ENCODE peak calls at places on chromosomes 5 and 9, in eight cellular contexts. W, N, G, D, I, M, T and O are unnamed samples.

GRCh38 chr5:132479812-132480441 is 10.6 kb downstream of the IRF1 start:
- DNase-seq in W (no peak), N (no peak), G (no peak), D (no peak), I (peak), M (no peak), T (peak), O (no peak)

GRCh38 chr9:126661521-126662251 is 48.0 kb downstream of the LMX1B start:
- DNase-seq in W (no peak), N (no peak), G (peak), D (no peak), I (no peak), M (no peak), T (no peak), O (no peak)

GRCh38 chr5:35229076-35230042 is 928 bp downstream of the PRLR start:
- DNase-seq in W (peak), N (no peak), G (no peak), D (peak), I (peak), M (peak), T (no peak), O (no peak)

GRCh38 chr5:350355-350754 is 28.8 kb downstream of the AHRR start:
- DNase-seq in W (no peak), N (no peak), G (no peak), D (no peak), I (no peak), M (no peak), T (no peak), O (no peak)

GRCh38 chr5:53364098-53364497 is 116.3 kb upstream of the FST start:
- DNase-seq in W (no peak), N (no peak), G (peak), D (no peak), I (no peak), M (no peak), T (no peak), O (no peak)

GRCh38 chr9:81562221-81563019 is 126.9 kb downstream of the TLE1 start:
- DNase-seq in W (peak), N (no peak), G (peak), D (no peak), I (no peak), M (peak), T (no peak), O (peak)

GRCh38 chr5:72133212-72133990 is 26.1 kb downstream of the MAP1B start:
- DNase-seq in W (no peak), N (no peak), G (peak), D (no peak), I (no peak), M (no peak), T (no peak), O (no peak)

GRCh38 chr9:84917366-84918063 is 248.0 kb downstream of the NTRK2 start:
- DNase-seq in W (no peak), N (no peak), G (no peak), D (peak), I (peak), M (no peak), T (no peak), O (no peak)

GRCh38 chr5:91957671-91958070 is 574.6 kb upstream of the ARRDC3 start:
- DNase-seq in W (no peak), N (no peak), G (peak), D (no peak), I (no peak), M (no peak), T (no peak), O (peak)

GRCh38 chr5:14816999-14817761 is 54.4 kb downstream of the ANKH start:
- DNase-seq in W (no peak), N (peak), G (peak), D (no peak), I (no peak), M (no peak), T (no peak), O (no peak)

GRCh38 chr5:141496038-141496437 is 7.2 kb downstream of the PCDHGC5 start:
- DNase-seq in W (no peak), N (no peak), G (no peak), D (no peak), I (no peak), M (no peak), T (no peak), O (no peak)

GRCh38 chr9:124814178-124814535 is 37.2 kb downstream of the OLFML2A start:
- DNase-seq in W (no peak), N (no peak), G (no peak), D (no peak), I (no peak), M (no peak), T (no peak), O (no peak)

GRCh38 chr9:107487521-107488399 is 1.8 kb downstream of the KLF4 start:
- DNase-seq in W (peak), N (peak), G (no peak), D (peak), I (peak), M (peak), T (peak), O (peak)

GRCh38 chr5:125899006-125899405 is 524.2 kb upstream of the GRAMD2B start:
- DNase-seq in W (no peak), N (no peak), G (no peak), D (no peak), I (no peak), M (no peak), T (no peak), O (no peak)

GRCh38 chr5:68240196-68240595 is 24.6 kb downstream of the PIK3R1 start:
- DNase-seq in W (no peak), N (no peak), G (no peak), D (no peak), I (no peak), M (no peak), T (no peak), O (no peak)

GRCh38 chr5:172362755-172363154 is 79.2 kb upstream of the UBTD2 start:
- DNase-seq in W (no peak), N (no peak), G (peak), D (no peak), I (no peak), M (no peak), T (no peak), O (no peak)

GRCh38 chr9:134168731-134169130 is 4.4 kb upstream of the RNU6ATAC start:
- DNase-seq in W (no peak), N (no peak), G (no peak), D (no peak), I (no peak), M (no peak), T (no peak), O (no peak)

GRCh38 chr5:14417232-14417730 is 164.3 kb upstream of the OTULINL start:
- DNase-seq in W (no peak), N (no peak), G (peak), D (no peak), I (no peak), M (no peak), T (no peak), O (no peak)

GRCh38 chr5:145937432-145938250 is 1.3 kb downstream of the SH3RF2 start:
- DNase-seq in W (peak), N (no peak), G (peak), D (peak), I (peak), M (no peak), T (no peak), O (no peak)

GRCh38 chr5:143693691-143694252 is 118.2 kb upstream of the HMHB1 start:
- DNase-seq in W (no peak), N (no peak), G (no peak), D (no peak), I (no peak), M (no peak), T (no peak), O (no peak)

GRCh38 chr5:125446986-125447385 is 700.5 kb upstream of the ZNF608 start:
- DNase-seq in W (no peak), N (no peak), G (peak), D (no peak), I (no peak), M (no peak), T (no peak), O (no peak)

GRCh38 chr5:178298283-178298807 is 65.7 kb upstream of the PHYKPL start:
- DNase-seq in W (no peak), N (no peak), G (no peak), D (no peak), I (no peak), M (no peak), T (peak), O (no peak)

GRCh38 chr9:20309209-20309608 is 313.1 kb downstream of the MLLT3 start:
- DNase-seq in W (no peak), N (no peak), G (peak), D (no peak), I (no peak), M (no peak), T (no peak), O (no peak)

GRCh38 chr5:154459015-154459414 is 13.2 kb downstream of the SAP30L start:
- DNase-seq in W (no peak), N (no peak), G (no peak), D (no peak), I (no peak), M (no peak), T (no peak), O (no peak)

GRCh38 chr5:89534331-89534730 is 651.3 kb upstream of the MEF2C start:
- DNase-seq in W (no peak), N (no peak), G (peak), D (no peak), I (no peak), M (no peak), T (no peak), O (no peak)

GRCh38 chr9:21810388-21810787 is 8.0 kb downstream of the MTAP start:
- DNase-seq in W (no peak), N (no peak), G (peak), D (no peak), I (no peak), M (no peak), T (no peak), O (no peak)

GRCh38 chr5:126508251-126508961 is 85.2 kb downstream of the GRAMD2B start:
- DNase-seq in W (no peak), N (no peak), G (no peak), D (no peak), I (no peak), M (no peak), T (no peak), O (no peak)

GRCh38 chr9:68595868-68596267 is 55.2 kb upstream of the TMEM252 start:
- DNase-seq in W (no peak), N (no peak), G (no peak), D (no peak), I (no peak), M (no peak), T (no peak), O (no peak)

GRCh38 chr5:143400541-143401252 is 2.8 kb downstream of the NR3C1 start:
- DNase-seq in W (no peak), N (no peak), G (peak), D (no peak), I (no peak), M (no peak), T (no peak), O (peak)

GRCh38 chr5:14204785-14205321 is 61.7 kb downstream of the TRIO start:
- DNase-seq in W (peak), N (no peak), G (peak), D (peak), I (peak), M (peak), T (peak), O (peak)

GRCh38 chr5:63958654-63959053 is 3.6 kb downstream of the HTR1A start:
- DNase-seq in W (no peak), N (no peak), G (no peak), D (no peak), I (no peak), M (no peak), T (no peak), O (no peak)

GRCh38 chr9:131727184-131727785 is 12.6 kb downstream of the RAPGEF1 start:
- DNase-seq in W (no peak), N (no peak), G (peak), D (no peak), I (no peak), M (no peak), T (peak), O (no peak)

GRCh38 chr9:92564982-92565381 is 29.2 kb upstream of the ECM2 start:
- DNase-seq in W (no peak), N (no peak), G (peak), D (no peak), I (no peak), M (no peak), T (no peak), O (no peak)

GRCh38 chr9:97696025-97696822 is 916 bp downstream of the XPA start:
- DNase-seq in W (no peak), N (no peak), G (peak), D (no peak), I (no peak), M (no peak), T (no peak), O (no peak)

GRCh38 chr5:93925321-93925720 is 183.9 kb upstream of the POU5F2 start:
- DNase-seq in W (no peak), N (no peak), G (no peak), D (no peak), I (no peak), M (no peak), T (no peak), O (no peak)

DNA sequence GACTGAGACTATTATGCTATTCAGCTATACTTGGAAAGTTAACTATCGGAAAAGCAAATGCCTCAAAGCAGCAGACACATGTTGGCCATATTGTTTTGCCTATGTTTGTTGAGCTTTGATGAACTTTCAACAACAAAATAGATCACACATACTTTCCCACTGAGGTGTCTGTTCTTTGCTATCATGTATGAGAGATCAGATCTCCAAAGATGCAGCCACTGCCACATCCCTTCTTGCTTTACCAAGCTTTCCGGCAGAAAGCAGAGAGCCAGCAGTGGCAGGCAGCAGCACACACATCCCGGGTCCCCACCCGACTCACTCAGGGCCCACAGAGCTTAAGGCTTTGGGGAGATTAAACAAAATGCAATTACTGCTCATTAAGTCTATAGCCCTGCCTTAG is 18.8 kb downstream of the ZBTB5 start:
- DNase-seq in W (no peak), N (no peak), G (no peak), D (no peak), I (no peak), M (no peak), T (no peak), O (no peak)
- H3K27ac ChIP-seq in W (no peak), N (no peak), G (no peak), D (no peak), I (no peak), M (no peak), T (no peak), O (no peak)

GRCh38 chr5:17429353-17429752 is 68.7 kb upstream of the TAF11L2 start:
- DNase-seq in W (no peak), N (no peak), G (no peak), D (no peak), I (no peak), M (no peak), T (no peak), O (no peak)

GRCh38 chr5:17431272-17432050 is 66.6 kb upstream of the TAF11L2 start:
- DNase-seq in W (no peak), N (no peak), G (no peak), D (no peak), I (no peak), M (no peak), T (no peak), O (no peak)

GRCh38 chr5:17425385-17426070 is 72.5 kb upstream of the TAF11L2 start:
- DNase-seq in W (no peak), N (no peak), G (no peak), D (no peak), I (no peak), M (no peak), T (no peak), O (no peak)

GRCh38 chr5:17426104-17426739 is 71.8 kb upstream of the TAF11L2 start:
- DNase-seq in W (no peak), N (no peak), G (no peak), D (no peak), I (no peak), M (no peak), T (no peak), O (no peak)

GRCh38 chr5:17428176-17428800 is 69.7 kb upstream of the TAF11L2 start:
- DNase-seq in W (no peak), N (no peak), G (no peak), D (no peak), I (no peak), M (no peak), T (no peak), O (no peak)
- TF ChIP-seq POLR2A in W (no peak), N (no peak), G (no peak), D (no peak), I (no peak), M (no peak), T (no peak), O (no peak)

GRCh38 chr9:95156074-95156473 is 161.4 kb downstream of the FANCC start:
- DNase-seq in W (no peak), N (no peak), G (no peak), D (no peak), I (no peak), M (no peak), T (no peak), O (no peak)

GRCh38 chr9:95155211-95155610 is 162.3 kb downstream of the FANCC start:
- DNase-seq in W (no peak), N (no peak), G (no peak), D (no peak), I (no peak), M (no peak), T (no peak), O (no peak)

DNA sequence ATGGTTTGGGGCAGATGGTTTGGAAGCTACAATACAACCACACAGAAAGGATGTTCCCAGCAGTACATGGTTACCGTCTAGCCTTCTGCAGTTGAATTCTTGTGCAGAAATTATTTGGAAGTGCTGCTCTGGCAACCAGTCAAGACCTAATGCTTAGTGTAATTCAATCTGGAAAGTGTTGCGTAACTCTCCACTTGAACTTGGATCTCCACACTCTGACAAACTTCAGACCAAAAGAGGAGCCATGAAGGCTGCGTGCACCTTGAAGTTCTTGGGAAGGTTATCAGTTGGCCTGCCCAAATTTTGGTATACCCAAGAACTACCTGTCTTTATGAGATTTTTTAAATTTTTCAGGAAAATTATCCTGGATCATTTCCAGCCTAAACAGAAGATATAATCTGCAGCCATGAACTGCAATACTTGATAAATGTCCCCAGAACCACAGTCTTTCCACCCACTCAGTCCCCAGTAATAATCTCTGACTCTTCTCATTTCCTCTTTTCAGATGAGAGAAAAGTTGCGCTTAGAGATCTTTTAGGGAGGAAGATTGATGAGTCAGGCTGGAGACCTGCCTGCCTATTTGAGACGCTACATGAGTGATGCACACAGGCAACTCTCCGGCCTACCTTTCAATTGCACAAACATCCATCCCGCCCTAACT is 159.9 kb downstream of the FANCC start:
- DNase-seq in W (no peak), N (no peak), G (peak), D (peak), I (no peak), M (peak), T (no peak), O (peak)
- H3K27ac ChIP-seq in W (no peak), N (no peak), G (no peak), D (peak), I (peak), M (no peak), T (no peak), O (no peak)

GRCh38 chr9:72524820-72525539 is 3.6 kb downstream of the TMC1 start:
- DNase-seq in W (peak), N (no peak), G (peak), D (peak), I (peak), M (peak), T (no peak), O (peak)
- TF ChIP-seq POLR2A in W (no peak), N (no peak), G (peak), D (no peak), I (no peak), M (no peak), T (no peak), O (no peak)